ENCODE peak calls at places on chromosomes 13 and 19, in six cellular contexts. L, E, B, X, H and T are unnamed samples.

GRCh38 chr13:57624565-57625435 is 6.7 kb upstream of the PCDH17 start:
- DNase-seq in L (no peak), E (no peak), B (peak), X (peak), H (peak), T (peak)

GRCh38 chr13:18953139-18953930 is 228.3 kb downstream of the TUBA3C start:
- DNase-seq in L (no peak), E (no peak), B (no peak), X (no peak), H (no peak), T (no peak)

GRCh38 chr13:70388935-70389334 is 280.7 kb upstream of the KLHL1 start:
- DNase-seq in L (no peak), E (no peak), B (no peak), X (no peak), H (no peak), T (no peak)

GRCh38 chr13:99878921-99879610 is 92.5 kb downstream of the ZIC5 start:
- DNase-seq in L (no peak), E (no peak), B (no peak), X (no peak), H (no peak), T (no peak)

GRCh38 chr19:48290923-48291700 is 21.2 kb downstream of the ZNF114 start:
- DNase-seq in L (peak), E (peak), B (peak), X (peak), H (peak), T (no peak)

GRCh38 chr13:100392709-100393630 is 195.6 kb downstream of the GGACT start:
- DNase-seq in L (peak), E (peak), B (no peak), X (peak), H (peak), T (peak)

GRCh38 chr13:75432045-75432444 is 49.9 kb downstream of the TBC1D4 start:
- DNase-seq in L (no peak), E (no peak), B (no peak), X (peak), H (no peak), T (peak)

GRCh38 chr13:37869756-37870488 is at the start of gene TRPC4:
- DNase-seq in L (peak), E (peak), B (peak), X (peak), H (peak), T (peak)

GRCh38 chr19:54164369-54165068 is 5.0 kb upstream of the LENG1 start:
- DNase-seq in L (no peak), E (peak), B (no peak), X (peak), H (no peak), T (no peak)

GRCh38 chr19:11673608-11674041 is 65.1 kb downstream of the ZNF823 start:
- DNase-seq in L (peak), E (peak), B (no peak), X (peak), H (no peak), T (peak)

GRCh38 chr13:51590966-51591627 is 6.8 kb downstream of the WDFY2 start:
- DNase-seq in L (no peak), E (peak), B (no peak), X (peak), H (peak), T (peak)

GRCh38 chr13:76014618-76015315 is 378.6 kb downstream of the LMO7 start:
- DNase-seq in L (no peak), E (no peak), B (no peak), X (peak), H (no peak), T (peak)

GRCh38 chr13:63409791-63410351 is 1994.2 kb upstream of the PCDH20 start:
- DNase-seq in L (no peak), E (no peak), B (no peak), X (no peak), H (peak), T (no peak)

GRCh38 chr13:110644892-110645521 is 29.7 kb downstream of the NAXD start:
- DNase-seq in L (peak), E (no peak), B (peak), X (peak), H (no peak), T (peak)

GRCh38 chr13:57569981-57570380 is 61.6 kb upstream of the PCDH17 start:
- DNase-seq in L (no peak), E (no peak), B (no peak), X (no peak), H (peak), T (peak)

GRCh38 chr13:98729526-98730057 is 22.9 kb downstream of the SLC15A1 start:
- DNase-seq in L (no peak), E (no peak), B (no peak), X (no peak), H (no peak), T (no peak)

GRCh38 chr13:76972430-76972829 is 19.5 kb upstream of the CLN5 start:
- DNase-seq in L (no peak), E (no peak), B (no peak), X (no peak), H (no peak), T (no peak)

GRCh38 chr19:12913871-12914690 is 5.0 kb downstream of the SYCE2 start:
- DNase-seq in L (no peak), E (no peak), B (no peak), X (no peak), H (no peak), T (no peak)

GRCh38 chr13:27797228-27797624 is 4.9 kb downstream of the GSX1 start:
- DNase-seq in L (no peak), E (no peak), B (no peak), X (peak), H (peak), T (peak)

GRCh38 chr19:6660930-6661329 is 9.0 kb downstream of the TNFSF14 start:
- DNase-seq in L (no peak), E (no peak), B (no peak), X (no peak), H (no peak), T (no peak)

GRCh38 chr19:18340990-18341868 is 831 bp downstream of the PGPEP1 start:
- DNase-seq in L (peak), E (peak), B (peak), X (peak), H (peak), T (no peak)

GRCh38 chr13:110347535-110348308 is 40.6 kb downstream of the COL4A2 start:
- DNase-seq in L (peak), E (peak), B (no peak), X (peak), H (peak), T (peak)

GRCh38 chr13:29131159-29131558 is 311.0 kb downstream of the MTUS2 start:
- DNase-seq in L (no peak), E (no peak), B (no peak), X (no peak), H (no peak), T (no peak)